ENCODE peak calls at places on chromosomes 6 and 20, in five cellular contexts. One of them, this sample, is unnamed.

GRCh38 chr6:137496909-137497721 is 2.9 kb upstream of the OLIG3 start:
- DNase-seq in body of pancreas: no peak
- DNase-seq in adrenal gland: no peak
- DNase-seq in GM12892: no peak
- DNase-seq in A549: no peak
- DNase-seq in this sample: no peak

GRCh38 chr6:38213275-38213674 is 393.7 kb downstream of the ZFAND3 start:
- DNase-seq in adrenal gland: no peak
- DNase-seq in GM12892: no peak
- DNase-seq in A549: no peak
- DNase-seq in body of pancreas: no peak
- DNase-seq in this sample: no peak

GRCh38 chr20:58647814-58648501 is 3.1 kb upstream of the STX16 start:
- DNase-seq in body of pancreas: no peak
- DNase-seq in GM12892: no peak
- DNase-seq in A549: no peak
- DNase-seq in adrenal gland: no peak
- DNase-seq in this sample: no peak

GRCh38 chr6:391559-392440 is at the start of gene IRF4:
- DNase-seq in body of pancreas: no peak
- DNase-seq in A549: no peak
- DNase-seq in adrenal gland: no peak
- DNase-seq in GM12892: peak
- DNase-seq in this sample: no peak

GRCh38 chr6:90080876-90081464 is 186.7 kb downstream of the GJA10 start:
- DNase-seq in adrenal gland: no peak
- DNase-seq in body of pancreas: no peak
- DNase-seq in A549: no peak
- DNase-seq in GM12892: no peak
- DNase-seq in this sample: no peak

GRCh38 chr20:41182296-41183212 is 45.2 kb downstream of the PLCG1 start:
- DNase-seq in adrenal gland: no peak
- DNase-seq in A549: no peak
- DNase-seq in body of pancreas: no peak
- DNase-seq in GM12892: no peak
- DNase-seq in this sample: no peak

GRCh38 chr20:4092136-4092479 is 76.8 kb upstream of the RNF24 start:
- DNase-seq in adrenal gland: no peak
- DNase-seq in body of pancreas: no peak
- DNase-seq in A549: no peak
- DNase-seq in GM12892: no peak
- DNase-seq in this sample: no peak

GRCh38 chr20:37526238-37526838 is 1.3 kb downstream of the BLCAP start:
- DNase-seq in A549: no peak
- DNase-seq in adrenal gland: no peak
- DNase-seq in body of pancreas: peak
- DNase-seq in GM12892: no peak
- DNase-seq in this sample: peak

GRCh38 chr6:98847767-98848538 is 13.6 kb downstream of the POU3F2 start:
- DNase-seq in adrenal gland: no peak
- DNase-seq in body of pancreas: peak
- DNase-seq in GM12892: no peak
- DNase-seq in A549: no peak
- DNase-seq in this sample: no peak

GRCh38 chr6:105872244-105872643 is 213.9 kb upstream of the PRDM1 start:
- DNase-seq in A549: no peak
- DNase-seq in body of pancreas: no peak
- DNase-seq in GM12892: no peak
- DNase-seq in adrenal gland: peak
- DNase-seq in this sample: no peak

GRCh38 chr6:24494726-24495515 is at the start of gene ALDH5A1:
- DNase-seq in A549: peak
- DNase-seq in adrenal gland: peak
- DNase-seq in body of pancreas: peak
- DNase-seq in GM12892: peak
- DNase-seq in this sample: peak

GRCh38 chr6:40205801-40206200 is 271.5 kb upstream of the MOCS1 start:
- DNase-seq in A549: no peak
- DNase-seq in body of pancreas: no peak
- DNase-seq in adrenal gland: no peak
- DNase-seq in GM12892: no peak
- DNase-seq in this sample: no peak

GRCh38 chr6:28351087-28351486 is 1.3 kb downstream of the ZKSCAN3 start:
- DNase-seq in body of pancreas: peak
- DNase-seq in A549: no peak
- DNase-seq in GM12892: no peak
- DNase-seq in adrenal gland: no peak
- DNase-seq in this sample: peak

GRCh38 chr20:58406422-58407001 is 17.5 kb downstream of the VAPB start:
- DNase-seq in adrenal gland: no peak
- DNase-seq in A549: no peak
- DNase-seq in body of pancreas: no peak
- DNase-seq in GM12892: no peak
- DNase-seq in this sample: peak

GRCh38 chr6:26473429-26473757 is 15.6 kb downstream of the BTN2A1 start:
- DNase-seq in body of pancreas: no peak
- DNase-seq in A549: no peak
- DNase-seq in GM12892: no peak
- DNase-seq in adrenal gland: no peak
- DNase-seq in this sample: no peak

GRCh38 chr6:25337004-25337403 is 57.8 kb downstream of the CARMIL1 start:
- DNase-seq in A549: no peak
- DNase-seq in body of pancreas: no peak
- DNase-seq in GM12892: no peak
- DNase-seq in adrenal gland: no peak
- DNase-seq in this sample: no peak

GRCh38 chr6:70110128-70111022 is 192.5 kb downstream of the COL9A1 start:
- DNase-seq in adrenal gland: no peak
- DNase-seq in GM12892: no peak
- DNase-seq in A549: no peak
- DNase-seq in body of pancreas: no peak
- DNase-seq in this sample: no peak

GRCh38 chr6:80366721-80367120 is 260.2 kb downstream of the BCKDHB start:
- DNase-seq in GM12892: no peak
- DNase-seq in A549: no peak
- DNase-seq in body of pancreas: peak
- DNase-seq in adrenal gland: peak
- DNase-seq in this sample: no peak

GRCh38 chr6:44193307-44193910 is 23.3 kb upstream of the MYMX start:
- DNase-seq in adrenal gland: no peak
- DNase-seq in body of pancreas: no peak
- DNase-seq in GM12892: no peak
- DNase-seq in A549: no peak
- DNase-seq in this sample: no peak

GRCh38 chr20:829531-829930 is 4.0 kb upstream of the FAM110A start:
- DNase-seq in adrenal gland: no peak
- DNase-seq in A549: no peak
- DNase-seq in body of pancreas: no peak
- DNase-seq in GM12892: no peak
- DNase-seq in this sample: peak

GRCh38 chr6:47420394-47421371 is 56.9 kb upstream of the CD2AP start:
- DNase-seq in GM12892: no peak
- DNase-seq in body of pancreas: peak
- DNase-seq in adrenal gland: no peak
- DNase-seq in A549: no peak
- DNase-seq in this sample: peak

GRCh38 chr20:53763707-53764415 is 170.2 kb upstream of the ZNF217 start:
- DNase-seq in body of pancreas: peak
- DNase-seq in adrenal gland: no peak
- DNase-seq in GM12892: no peak
- DNase-seq in A549: peak
- DNase-seq in this sample: no peak

GRCh38 chr20:56949318-56949717 is 317.1 kb downstream of the BMP7 start:
- DNase-seq in body of pancreas: no peak
- DNase-seq in GM12892: no peak
- DNase-seq in adrenal gland: no peak
- DNase-seq in A549: no peak
- DNase-seq in this sample: no peak

GRCh38 chr6:142193621-142194020 is 46.6 kb downstream of the VTA1 start:
- DNase-seq in GM12892: no peak
- DNase-seq in A549: no peak
- DNase-seq in body of pancreas: no peak
- DNase-seq in adrenal gland: no peak
- DNase-seq in this sample: no peak

GRCh38 chr6:129215916-129216525 is 333.1 kb downstream of the LAMA2 start:
- DNase-seq in adrenal gland: no peak
- DNase-seq in body of pancreas: no peak
- DNase-seq in A549: no peak
- DNase-seq in GM12892: no peak
- DNase-seq in this sample: no peak

GRCh38 chr6:154868143-154868594 is 126.9 kb upstream of the TIAM2 start:
- DNase-seq in GM12892: no peak
- DNase-seq in body of pancreas: no peak
- DNase-seq in A549: peak
- DNase-seq in adrenal gland: no peak
- DNase-seq in this sample: peak

GRCh38 chr6:168427184-168427583 is 13.8 kb upstream of the SMOC2 start:
- DNase-seq in adrenal gland: no peak
- DNase-seq in GM12892: no peak
- DNase-seq in body of pancreas: no peak
- DNase-seq in A549: no peak
- DNase-seq in this sample: no peak

GRCh38 chr6:92682999-92683398 is 736.4 kb downstream of the EPHA7 start:
- DNase-seq in body of pancreas: no peak
- DNase-seq in adrenal gland: no peak
- DNase-seq in A549: no peak
- DNase-seq in GM12892: no peak
- DNase-seq in this sample: no peak

GRCh38 chr20:35956616-35957015 is 2.3 kb upstream of the SCAND1 start:
- DNase-seq in body of pancreas: no peak
- DNase-seq in adrenal gland: no peak
- DNase-seq in A549: no peak
- DNase-seq in GM12892: no peak
- DNase-seq in this sample: no peak

GRCh38 chr6:156564128-156564806 is 212.9 kb upstream of the ARID1B start:
- DNase-seq in adrenal gland: peak
- DNase-seq in A549: peak
- DNase-seq in GM12892: peak
- DNase-seq in body of pancreas: peak
- DNase-seq in this sample: peak

GRCh38 chr6:157374889-157375443 is 6.0 kb upstream of the ZDHHC14 start:
- DNase-seq in body of pancreas: no peak
- DNase-seq in GM12892: no peak
- DNase-seq in adrenal gland: no peak
- DNase-seq in A549: no peak
- DNase-seq in this sample: no peak

GRCh38 chr6:133553652-133554051 is 312.5 kb downstream of the EYA4 start:
- DNase-seq in A549: no peak
- DNase-seq in adrenal gland: peak
- DNase-seq in GM12892: no peak
- DNase-seq in body of pancreas: peak
- DNase-seq in this sample: peak

GRCh38 chr20:20073851-20074252 is 21.5 kb downstream of the CFAP61 start:
- DNase-seq in GM12892: no peak
- DNase-seq in A549: no peak
- DNase-seq in adrenal gland: no peak
- DNase-seq in body of pancreas: no peak
- DNase-seq in this sample: no peak

GRCh38 chr20:59027746-59028320 is 4.3 kb downstream of the ATP5F1E start:
- DNase-seq in adrenal gland: no peak
- DNase-seq in body of pancreas: no peak
- DNase-seq in A549: no peak
- DNase-seq in GM12892: no peak
- DNase-seq in this sample: no peak

GRCh38 chr20:62805365-62805710 is 703 bp downstream of the OGFR start:
- DNase-seq in A549: no peak
- DNase-seq in GM12892: no peak
- DNase-seq in adrenal gland: no peak
- DNase-seq in body of pancreas: peak
- DNase-seq in this sample: peak
- TF ChIP-seq POLR2A in A549: no peak
- TF ChIP-seq POLR2A in GM12892: no peak
- TF ChIP-seq POLR2A in adrenal gland: no peak
- TF ChIP-seq POLR2A in body of pancreas: no peak
- TF ChIP-seq POLR2A in this sample: no peak

GRCh38 chr20:60256811-60257210 is 298.6 kb downstream of the CDH26 start:
- DNase-seq in body of pancreas: no peak
- DNase-seq in GM12892: no peak
- DNase-seq in A549: no peak
- DNase-seq in adrenal gland: no peak
- DNase-seq in this sample: no peak
- TF ChIP-seq POLR2A in body of pancreas: no peak
- TF ChIP-seq POLR2A in GM12892: no peak
- TF ChIP-seq POLR2A in A549: no peak
- TF ChIP-seq POLR2A in adrenal gland: no peak
- TF ChIP-seq POLR2A in this sample: no peak

GRCh38 chr20:32227744-32228688 is 20.3 kb downstream of the POFUT1 start:
- DNase-seq in adrenal gland: no peak
- DNase-seq in A549: no peak
- DNase-seq in GM12892: no peak
- DNase-seq in body of pancreas: peak
- DNase-seq in this sample: no peak
- TF ChIP-seq POLR2A in adrenal gland: no peak
- TF ChIP-seq POLR2A in A549: no peak
- TF ChIP-seq POLR2A in GM12892: no peak
- TF ChIP-seq POLR2A in body of pancreas: peak
- TF ChIP-seq POLR2A in this sample: no peak

GRCh38 chr20:63590218-63591146 is 16.4 kb upstream of the HELZ2 start:
- DNase-seq in body of pancreas: no peak
- DNase-seq in adrenal gland: no peak
- DNase-seq in GM12892: no peak
- DNase-seq in A549: no peak
- DNase-seq in this sample: no peak
- TF ChIP-seq POLR2A in body of pancreas: no peak
- TF ChIP-seq POLR2A in adrenal gland: no peak
- TF ChIP-seq POLR2A in GM12892: no peak
- TF ChIP-seq POLR2A in A549: no peak
- TF ChIP-seq POLR2A in this sample: no peak

GRCh38 chr6:31821301-31822037 is 6.1 kb upstream of the HSPA1B start:
- DNase-seq in A549: peak
- DNase-seq in body of pancreas: peak
- DNase-seq in GM12892: peak
- DNase-seq in adrenal gland: peak
- DNase-seq in this sample: peak
- TF ChIP-seq POLR2A in A549: no peak
- TF ChIP-seq POLR2A in body of pancreas: no peak
- TF ChIP-seq POLR2A in GM12892: peak
- TF ChIP-seq POLR2A in adrenal gland: no peak
- TF ChIP-seq POLR2A in this sample: peak